ENCODE peak calls at places on chromosomes 2 and 18, in five cellular contexts. I, S, Q, F and D are unnamed samples. For H3K4me1, the result is how much of the 10 kb centered on the place peaks cover.

GRCh38 chr2:10900216-10901109 is 11.3 kb upstream of the KCNF1 start:
- DNase-seq in I (peak), Q (peak), S (peak), F (no peak), D (peak)

GRCh38 chr2:105576440-105577241 is 168.1 kb upstream of the NCK2 start:
- DNase-seq in F (no peak), Q (peak), I (peak), S (peak), D (peak)

GRCh38 chr18:8771930-8772329 is 66.6 kb downstream of the MTCL1 start:
- DNase-seq in Q (no peak), S (no peak), F (no peak), I (no peak), D (no peak)

GRCh38 chr2:12858786-12859185 is 142.1 kb downstream of the TRIB2 start:
- DNase-seq in I (no peak), F (no peak), S (no peak), Q (no peak), D (no peak)

GRCh38 chr2:129768485-129769258 is 210.8 kb upstream of the RAB6C start:
- DNase-seq in S (no peak), F (no peak), I (no peak), Q (no peak), D (no peak)

GRCh38 chr2:174254267-174254666 is 5.9 kb upstream of the OLA1 start:
- DNase-seq in Q (no peak), S (no peak), F (no peak), I (no peak), D (no peak)

GRCh38 chr2:38466849-38467767 is 90.0 kb upstream of the ATL2 start:
- DNase-seq in S (no peak), F (no peak), Q (no peak), I (no peak), D (no peak)

GRCh38 chr18:58842978-58843661 is 21.6 kb upstream of the ZNF532 start:
- DNase-seq in S (no peak), I (peak), Q (no peak), F (no peak), D (no peak)

GRCh38 chr18:79954791-79955190 is 3.3 kb upstream of the SLC66A2 start:
- DNase-seq in S (no peak), I (peak), Q (no peak), F (no peak), D (no peak)

GRCh38 chr2:216490061-216490460 is 8.6 kb upstream of the RPL37A start:
- DNase-seq in F (no peak), Q (no peak), S (no peak), I (no peak), D (no peak)

GRCh38 chr2:97806738-97807618 is 93.6 kb downstream of the ZAP70 start:
- DNase-seq in F (peak), I (peak), S (peak), Q (peak), D (peak)

GRCh38 chr2:152098798-152099654 is at the start of gene CACNB4:
- DNase-seq in Q (peak), I (peak), F (peak), S (peak), D (no peak)

GRCh38 chr2:64626146-64626809 is 27.4 kb downstream of the SERTAD2 start:
- DNase-seq in Q (no peak), S (no peak), F (no peak), I (no peak), D (no peak)

GRCh38 chr18:68177807-68178702 is 536.9 kb downstream of the TMX3 start:
- DNase-seq in F (peak), I (no peak), S (peak), Q (no peak), D (no peak)

GRCh38 chr2:148000095-148000494 is 20.4 kb downstream of the ORC4 start:
- DNase-seq in I (no peak), Q (no peak), S (no peak), F (no peak), D (no peak)

GRCh38 chr2:206979365-206979764 is 40.0 kb downstream of the CPO start:
- DNase-seq in S (no peak), Q (no peak), I (no peak), F (no peak), D (no peak)

DNA sequence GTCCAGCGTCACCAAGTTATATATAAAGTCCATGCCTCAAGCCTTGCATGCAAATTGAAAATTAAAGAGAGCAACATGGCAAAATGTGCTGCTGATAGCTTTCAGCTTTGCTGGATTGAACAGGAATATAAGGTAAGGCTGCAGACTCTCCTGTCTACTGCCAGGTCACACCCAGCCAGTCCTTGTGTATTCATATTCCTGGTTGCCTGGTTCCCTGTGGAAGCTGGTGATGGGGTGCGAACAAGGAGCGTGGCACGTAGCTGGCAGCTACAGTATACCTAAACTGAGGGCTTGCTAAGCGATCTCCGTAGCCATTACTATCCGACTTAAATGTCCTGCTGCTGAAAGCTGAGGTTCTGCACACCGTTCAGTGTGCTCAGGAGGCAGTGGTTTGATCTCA is 50.1 kb upstream of the NOSTRIN start:
- DNase-seq in F (no peak), Q (no peak), I (no peak), S (no peak), D (no peak)
- H3K4me1 ChIP-seq in F (under half), Q (under half), I (under half), S (under half), D (under half)

DNA sequence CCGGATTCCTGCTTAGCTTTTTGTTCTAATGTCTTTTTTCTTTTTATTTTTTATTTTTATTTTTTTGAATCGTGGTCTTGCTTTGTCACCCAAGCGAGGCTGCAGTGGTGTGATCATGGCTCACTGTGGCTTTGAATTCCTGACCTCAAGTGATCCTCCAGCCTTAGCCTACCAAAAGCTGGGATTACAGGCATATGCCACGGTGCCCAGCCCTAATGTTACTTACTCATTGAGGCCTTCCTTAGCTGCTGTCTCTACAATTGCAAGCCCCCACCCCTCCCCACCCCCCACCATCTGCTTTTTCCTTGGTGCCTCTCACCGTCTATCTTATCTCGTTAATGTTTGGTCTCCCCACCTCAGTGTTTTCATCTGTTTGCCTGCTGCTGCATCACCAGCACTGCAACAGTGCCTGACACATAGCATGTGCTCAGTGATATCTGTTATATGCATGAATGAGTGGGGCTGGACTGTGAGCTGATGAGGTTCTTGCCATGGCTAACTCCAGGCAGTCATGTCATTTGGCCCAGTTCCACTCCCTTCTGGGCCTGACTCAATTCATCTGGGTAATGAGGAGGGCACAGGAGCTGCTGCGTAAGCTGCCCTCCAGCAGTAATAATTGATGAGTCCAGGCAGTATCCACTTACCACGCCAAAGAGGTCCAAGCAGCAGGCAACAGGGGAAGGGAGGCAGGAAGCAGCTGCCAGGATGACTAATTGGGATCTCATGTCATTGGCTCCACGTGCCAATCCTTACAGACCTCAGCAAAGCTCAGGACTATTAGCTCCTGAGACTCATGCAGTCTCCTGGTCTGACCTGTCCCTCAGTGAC is 34.3 kb upstream of the MAT2A start:
- DNase-seq in S (peak), I (no peak), Q (no peak), F (peak), D (no peak)
- H3K4me1 ChIP-seq in S (under half), I (under half), Q (under half), F (under half), D (under half)

DNA sequence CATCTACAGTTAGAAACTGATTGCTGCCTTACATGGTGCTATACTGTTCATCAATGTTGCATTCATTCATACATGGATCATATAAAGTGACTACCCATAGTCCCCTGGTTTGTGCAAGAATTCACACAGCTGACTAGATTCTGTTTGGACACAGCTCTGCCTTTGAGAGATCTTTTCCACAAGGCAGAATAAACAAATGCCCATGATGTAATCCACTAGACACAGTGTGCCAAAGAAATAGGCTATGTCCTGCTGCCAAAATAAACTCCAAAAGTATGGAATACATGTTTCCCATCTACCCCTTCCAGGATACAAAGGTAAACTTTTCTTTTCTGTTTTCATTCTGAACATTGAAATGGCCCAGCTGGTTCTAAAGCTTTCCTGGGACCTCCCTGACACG is 269.4 kb upstream of the CHAC2 start:
- DNase-seq in S (no peak), I (no peak), F (no peak), Q (no peak), D (no peak)
- H3K4me1 ChIP-seq in S (under half), I (under half), F (under half), Q (under half), D (under half)

GRCh38 chr18:23227729-23228075 is 92.4 kb downstream of the CABLES1 start:
- DNase-seq in Q (no peak), I (no peak), S (no peak), F (no peak), D (peak)
- H3K4me1 ChIP-seq in Q (under half), I (under half), S (half or more), F (under half), D (under half)